ENCODE peak calls at places on chromosomes 11 and 22, in six cellular contexts. B is substantia nigra, C is T-helper 1 cell, P is DMS 273 treated with DMSO at 0.1 percent for 48 hours, T is transverse colon, O is cardiac fibroblast. X is an unnamed sample.
A peak's percentile ranks its signal among the peaks of the same experiment; 100 is the strongest.

GRCh38 chr11:133619973-133620372 is 87.7 kb upstream of the OPCML start:
- DNase-seq in B (no peak), C (no peak), P (no peak), T (no peak), O (no peak), X (no peak)

GRCh38 chr11:14585438-14585837 is 58.2 kb upstream of the PDE3B start:
- DNase-seq in B (no peak), C (no peak), P (no peak), T (no peak), O (no peak), X (no peak)

GRCh38 chr11:125182522-125182921 is 18.0 kb downstream of the PKNOX2 start:
- DNase-seq in B (no peak), C (no peak), P (no peak), T (no peak), O (no peak), X (no peak)

GRCh38 chr11:101567086-101567485 is 16.7 kb downstream of the TRPC6 start:
- DNase-seq in B (no peak), C (no peak), P (no peak), T (no peak), O (no peak), X (peak; percentile 67)

GRCh38 chr22:39994566-39995345 is at the start of gene FAM83F:
- DNase-seq in B (no peak), C (peak; percentile 35), P (no peak), T (peak; percentile 74), O (no peak), X (peak; percentile 74)

GRCh38 chr11:124886476-124886875 is 11.2 kb downstream of the ROBO4 start:
- DNase-seq in B (no peak), C (no peak), P (no peak), T (no peak), O (no peak), X (peak; percentile 22)

GRCh38 chr11:78244546-78245315 is 56.0 kb downstream of the USP35 start:
- DNase-seq in B (no peak), C (no peak), P (peak; percentile 31), T (no peak), O (no peak), X (no peak)

GRCh38 chr11:111185259-111185658 is 60.3 kb upstream of the POU2AF2 start:
- DNase-seq in B (no peak), C (no peak), P (no peak), T (no peak), O (peak; percentile 64), X (no peak)

GRCh38 chr11:40030867-40031266 is 1428.6 kb downstream of the LRRC4C start:
- DNase-seq in B (no peak), C (no peak), P (no peak), T (no peak), O (no peak), X (peak; percentile 45)

GRCh38 chr22:29724843-29725242 is 5.0 kb downstream of the CABP7 start:
- DNase-seq in B (no peak), C (no peak), P (no peak), T (no peak), O (no peak), X (no peak)

GRCh38 chr11:115515647-115516046 is 11.4 kb upstream of the CADM1 start:
- DNase-seq in B (no peak), C (no peak), P (no peak), T (no peak), O (no peak), X (no peak)

GRCh38 chr11:111167666-111168065 is 77.9 kb upstream of the POU2AF2 start:
- DNase-seq in B (no peak), C (no peak), P (no peak), T (no peak), O (no peak), X (no peak)

GRCh38 chr11:110711776-110712642 is at the start of gene ARHGAP20:
- DNase-seq in B (peak; percentile 35), C (peak; percentile 9), P (peak; percentile 18), T (peak; percentile 77), O (peak; percentile 51), X (peak; percentile 81)

GRCh38 chr22:24752091-24752623 is 22.4 kb downstream of the PIWIL3 start:
- DNase-seq in B (no peak), C (no peak), P (no peak), T (no peak), O (no peak), X (peak; percentile 55)

GRCh38 chr11:76598426-76598839 is 72.1 kb downstream of the LRRC32 start:
- DNase-seq in B (no peak), C (no peak), P (no peak), T (no peak), O (peak; percentile 73), X (peak; percentile 61)

GRCh38 chr11:115390441-115390840 is 113.8 kb downstream of the CADM1 start:
- DNase-seq in B (no peak), C (no peak), P (no peak), T (no peak), O (no peak), X (no peak)

GRCh38 chr11:359181-359714 is 10.1 kb upstream of the B4GALNT4 start:
- DNase-seq in B (no peak), C (no peak), P (no peak), T (no peak), O (peak; percentile 12), X (no peak)

GRCh38 chr22:44118645-44119315 is 61.9 kb upstream of the PARVG start:
- DNase-seq in B (no peak), C (no peak), P (no peak), T (no peak), O (no peak), X (no peak)

GRCh38 chr11:100329352-100329751 is 357.7 kb upstream of the ARHGAP42 start:
- DNase-seq in B (no peak), C (no peak), P (peak; percentile 9), T (no peak), O (no peak), X (no peak)

GRCh38 chr11:12543596-12544415 is 130.4 kb upstream of the TEAD1 start:
- DNase-seq in B (no peak), C (no peak), P (no peak), T (no peak), O (no peak), X (no peak)

GRCh38 chr22:31347251-31348008 is 1.3 kb upstream of the PATZ1 start:
- DNase-seq in B (peak; percentile 71), C (peak; percentile 40), P (peak; percentile 11), T (peak; percentile 72), O (peak; percentile 78), X (peak; percentile 77)

X was measured in H9.